ENCODE peak calls at places on chromosomes 5 and 9, in four cellular contexts. One of them, this sample, is unnamed.

GRCh38 chr5:102792705-102793104 is 37.6 kb downstream of the PAM start:
- DNase-seq in stomach: no peak
- DNase-seq in astrocyte of the spinal cord: no peak
- DNase-seq in SK-N-SH: no peak
- DNase-seq in this sample: no peak

GRCh38 chr9:119961774-119962408 is 592.7 kb upstream of the BRINP1 start:
- DNase-seq in stomach: peak
- DNase-seq in astrocyte of the spinal cord: peak
- DNase-seq in SK-N-SH: peak
- DNase-seq in this sample: no peak

GRCh38 chr9:32644698-32645097 is 9.2 kb upstream of the TAF1L start:
- DNase-seq in stomach: no peak
- DNase-seq in astrocyte of the spinal cord: peak
- DNase-seq in SK-N-SH: no peak
- DNase-seq in this sample: peak

GRCh38 chr5:117947121-117947520 is 1041.2 kb downstream of the DTWD2 start:
- DNase-seq in stomach: no peak
- DNase-seq in astrocyte of the spinal cord: no peak
- DNase-seq in SK-N-SH: no peak
- DNase-seq in this sample: no peak

GRCh38 chr5:84130006-84130580 is 254.6 kb downstream of the EDIL3 start:
- DNase-seq in stomach: no peak
- DNase-seq in astrocyte of the spinal cord: no peak
- DNase-seq in SK-N-SH: no peak
- DNase-seq in this sample: no peak

GRCh38 chr5:142201471-142201887 is 92.9 kb downstream of the NDFIP1 start:
- DNase-seq in stomach: no peak
- DNase-seq in astrocyte of the spinal cord: peak
- DNase-seq in SK-N-SH: no peak
- DNase-seq in this sample: peak

GRCh38 chr5:777756-778161 is 6.8 kb downstream of the ZDHHC11B start:
- DNase-seq in stomach: no peak
- DNase-seq in astrocyte of the spinal cord: no peak
- DNase-seq in SK-N-SH: peak
- DNase-seq in this sample: no peak

GRCh38 chr5:109688647-109688998 is 1.1 kb upstream of the MAN2A1 start:
- DNase-seq in stomach: no peak
- DNase-seq in astrocyte of the spinal cord: peak
- DNase-seq in SK-N-SH: no peak
- DNase-seq in this sample: no peak

GRCh38 chr9:93196095-93197055 is 12.4 kb downstream of the WNK2 start:
- DNase-seq in stomach: no peak
- DNase-seq in astrocyte of the spinal cord: no peak
- DNase-seq in SK-N-SH: no peak
- DNase-seq in this sample: no peak

GRCh38 chr5:95619518-95620029 is 313 bp upstream of the GPR150 start:
- DNase-seq in stomach: no peak
- DNase-seq in astrocyte of the spinal cord: no peak
- DNase-seq in SK-N-SH: no peak
- DNase-seq in this sample: no peak

GRCh38 chr9:92438900-92439526 is 14.7 kb upstream of the OMD start:
- DNase-seq in stomach: no peak
- DNase-seq in astrocyte of the spinal cord: peak
- DNase-seq in SK-N-SH: peak
- DNase-seq in this sample: no peak

GRCh38 chr5:74017112-74017511 is 391.1 kb downstream of the ARHGEF28 start:
- DNase-seq in stomach: no peak
- DNase-seq in astrocyte of the spinal cord: no peak
- DNase-seq in SK-N-SH: no peak
- DNase-seq in this sample: no peak

GRCh38 chr5:7755958-7756357 is 95.0 kb downstream of the CFAP90 start:
- DNase-seq in stomach: no peak
- DNase-seq in astrocyte of the spinal cord: no peak
- DNase-seq in SK-N-SH: no peak
- DNase-seq in this sample: no peak

GRCh38 chr5:5704352-5704751 is 281.9 kb downstream of the ICE1 start:
- DNase-seq in stomach: no peak
- DNase-seq in astrocyte of the spinal cord: no peak
- DNase-seq in SK-N-SH: no peak
- DNase-seq in this sample: no peak

GRCh38 chr5:5700549-5700948 is 278.1 kb downstream of the ICE1 start:
- DNase-seq in stomach: no peak
- DNase-seq in astrocyte of the spinal cord: no peak
- DNase-seq in SK-N-SH: no peak
- DNase-seq in this sample: no peak

GRCh38 chr5:5695266-5695665 is 272.8 kb downstream of the ICE1 start:
- DNase-seq in stomach: no peak
- DNase-seq in astrocyte of the spinal cord: no peak
- DNase-seq in SK-N-SH: no peak
- DNase-seq in this sample: no peak

GRCh38 chr5:5702934-5703333 is 280.5 kb downstream of the ICE1 start:
- DNase-seq in stomach: no peak
- DNase-seq in astrocyte of the spinal cord: no peak
- DNase-seq in SK-N-SH: no peak
- DNase-seq in this sample: no peak

GRCh38 chr5:5699062-5699461 is 276.6 kb downstream of the ICE1 start:
- DNase-seq in stomach: no peak
- DNase-seq in astrocyte of the spinal cord: no peak
- DNase-seq in SK-N-SH: no peak
- DNase-seq in this sample: no peak
- TF ChIP-seq CTCF in stomach: no peak
- TF ChIP-seq CTCF in astrocyte of the spinal cord: no peak
- TF ChIP-seq CTCF in SK-N-SH: no peak
- TF ChIP-seq CTCF in this sample: no peak

GRCh38 chr9:137198748-137199276 is 1.7 kb downstream of the TPRN start:
- DNase-seq in stomach: peak
- DNase-seq in astrocyte of the spinal cord: no peak
- DNase-seq in SK-N-SH: no peak
- DNase-seq in this sample: no peak

GRCh38 chr9:137199411-137200121 is 975 bp downstream of the TPRN start:
- DNase-seq in stomach: no peak
- DNase-seq in astrocyte of the spinal cord: peak
- DNase-seq in SK-N-SH: no peak
- DNase-seq in this sample: no peak

GRCh38 chr9:137200311-137201204 is at the start of gene TPRN:
- DNase-seq in stomach: peak
- DNase-seq in astrocyte of the spinal cord: peak
- DNase-seq in SK-N-SH: peak
- DNase-seq in this sample: peak

GRCh38 chr9:137195525-137196220 is 4.9 kb downstream of the TPRN start:
- DNase-seq in stomach: peak
- DNase-seq in astrocyte of the spinal cord: no peak
- DNase-seq in SK-N-SH: no peak
- DNase-seq in this sample: no peak

GRCh38 chr9:137198051-137198747 is 2.3 kb downstream of the TPRN start:
- DNase-seq in stomach: peak
- DNase-seq in astrocyte of the spinal cord: no peak
- DNase-seq in SK-N-SH: no peak
- DNase-seq in this sample: no peak
- H3K4me3 ChIP-seq in stomach: peak
- H3K4me3 ChIP-seq in astrocyte of the spinal cord: no peak
- H3K4me3 ChIP-seq in SK-N-SH: no peak
- H3K4me3 ChIP-seq in this sample: peak

GRCh38 chr9:130453487-130453886 is 8.7 kb downstream of the ASS1 start:
- DNase-seq in stomach: peak
- DNase-seq in astrocyte of the spinal cord: peak
- DNase-seq in SK-N-SH: peak
- DNase-seq in this sample: peak

GRCh38 chr9:130451004-130451390 is 6.2 kb downstream of the ASS1 start:
- DNase-seq in stomach: no peak
- DNase-seq in astrocyte of the spinal cord: no peak
- DNase-seq in SK-N-SH: no peak
- DNase-seq in this sample: no peak

GRCh38 chr9:130452835-130453234 is 8.1 kb downstream of the ASS1 start:
- DNase-seq in stomach: no peak
- DNase-seq in astrocyte of the spinal cord: no peak
- DNase-seq in SK-N-SH: no peak
- DNase-seq in this sample: no peak

GRCh38 chr9:130450344-130451003 is 5.7 kb downstream of the ASS1 start:
- DNase-seq in stomach: peak
- DNase-seq in astrocyte of the spinal cord: no peak
- DNase-seq in SK-N-SH: no peak
- DNase-seq in this sample: no peak

GRCh38 chr9:130451509-130452388 is 7.0 kb downstream of the ASS1 start:
- DNase-seq in stomach: peak
- DNase-seq in astrocyte of the spinal cord: peak
- DNase-seq in SK-N-SH: peak
- DNase-seq in this sample: peak
- TF ChIP-seq CTCF in stomach: no peak
- TF ChIP-seq CTCF in astrocyte of the spinal cord: peak
- TF ChIP-seq CTCF in SK-N-SH: peak
- TF ChIP-seq CTCF in this sample: peak

GRCh38 chr5:91135475-91136248 is 247.5 kb downstream of the ARRDC3 start:
- DNase-seq in stomach: no peak
- DNase-seq in astrocyte of the spinal cord: no peak
- DNase-seq in SK-N-SH: no peak
- DNase-seq in this sample: no peak

GRCh38 chr5:91129748-91130147 is 253.4 kb downstream of the ARRDC3 start:
- DNase-seq in stomach: no peak
- DNase-seq in astrocyte of the spinal cord: no peak
- DNase-seq in SK-N-SH: no peak
- DNase-seq in this sample: no peak

GRCh38 chr5:91133183-91133582 is 249.9 kb downstream of the ARRDC3 start:
- DNase-seq in stomach: no peak
- DNase-seq in astrocyte of the spinal cord: no peak
- DNase-seq in SK-N-SH: no peak
- DNase-seq in this sample: no peak

GRCh38 chr5:91130759-91131158 is 252.4 kb downstream of the ARRDC3 start:
- DNase-seq in stomach: no peak
- DNase-seq in astrocyte of the spinal cord: no peak
- DNase-seq in SK-N-SH: no peak
- DNase-seq in this sample: no peak

GRCh38 chr5:91132552-91132951 is 250.6 kb downstream of the ARRDC3 start:
- DNase-seq in stomach: no peak
- DNase-seq in astrocyte of the spinal cord: no peak
- DNase-seq in SK-N-SH: no peak
- DNase-seq in this sample: no peak
- H3K4me3 ChIP-seq in stomach: no peak
- H3K4me3 ChIP-seq in astrocyte of the spinal cord: no peak
- H3K4me3 ChIP-seq in SK-N-SH: no peak
- H3K4me3 ChIP-seq in this sample: no peak

DNA sequence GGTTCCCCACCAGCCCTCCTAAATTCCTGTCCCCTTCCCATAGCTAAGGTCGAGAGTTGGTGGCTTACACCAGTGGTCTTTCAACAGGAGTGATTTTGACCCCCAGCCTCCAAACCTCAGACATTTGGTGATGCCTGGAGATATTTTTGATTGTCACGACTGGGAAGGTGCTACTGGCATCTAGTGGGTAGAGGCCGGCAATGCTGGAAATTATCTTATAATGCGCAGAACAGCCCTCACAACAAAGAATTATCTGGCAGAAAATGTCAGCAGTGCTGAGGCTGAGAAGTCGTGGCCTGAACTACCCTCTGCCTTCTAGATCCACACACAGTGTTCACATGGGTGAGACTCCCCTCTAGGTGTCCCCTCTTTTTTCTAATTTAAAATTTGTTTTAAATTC is 69.6 kb downstream of the IL31RA start:
- DNase-seq in stomach: no peak
- DNase-seq in astrocyte of the spinal cord: no peak
- DNase-seq in SK-N-SH: no peak
- DNase-seq in this sample: no peak
- TF ChIP-seq CTCF in stomach: no peak
- TF ChIP-seq CTCF in astrocyte of the spinal cord: peak
- TF ChIP-seq CTCF in SK-N-SH: peak
- TF ChIP-seq CTCF in this sample: peak

GRCh38 chr5:147377685-147378084 is 132.2 kb downstream of the DPYSL3 start:
- DNase-seq in stomach: no peak
- DNase-seq in astrocyte of the spinal cord: no peak
- DNase-seq in SK-N-SH: no peak
- DNase-seq in this sample: no peak

GRCh38 chr5:147381555-147381954 is 128.3 kb downstream of the DPYSL3 start:
- DNase-seq in stomach: no peak
- DNase-seq in astrocyte of the spinal cord: no peak
- DNase-seq in SK-N-SH: no peak
- DNase-seq in this sample: no peak

GRCh38 chr5:147387109-147387508 is 122.8 kb downstream of the DPYSL3 start:
- DNase-seq in stomach: no peak
- DNase-seq in astrocyte of the spinal cord: no peak
- DNase-seq in SK-N-SH: peak
- DNase-seq in this sample: no peak

GRCh38 chr5:147384346-147385193 is 125.3 kb downstream of the DPYSL3 start:
- DNase-seq in stomach: no peak
- DNase-seq in astrocyte of the spinal cord: no peak
- DNase-seq in SK-N-SH: peak
- DNase-seq in this sample: no peak

GRCh38 chr5:147382776-147383175 is 127.1 kb downstream of the DPYSL3 start:
- DNase-seq in stomach: no peak
- DNase-seq in astrocyte of the spinal cord: no peak
- DNase-seq in SK-N-SH: no peak
- DNase-seq in this sample: no peak
- H3K4me3 ChIP-seq in stomach: no peak
- H3K4me3 ChIP-seq in astrocyte of the spinal cord: no peak
- H3K4me3 ChIP-seq in SK-N-SH: no peak
- H3K4me3 ChIP-seq in this sample: peak

GRCh38 chr5:150043657-150044333 is 42.6 kb downstream of the CSF1R start:
- DNase-seq in stomach: no peak
- DNase-seq in astrocyte of the spinal cord: no peak
- DNase-seq in SK-N-SH: no peak
- DNase-seq in this sample: no peak

GRCh38 chr5:150044334-150044681 is 42.0 kb downstream of the CSF1R start:
- DNase-seq in stomach: no peak
- DNase-seq in astrocyte of the spinal cord: peak
- DNase-seq in SK-N-SH: no peak
- DNase-seq in this sample: peak

GRCh38 chr5:150044712-150045111 is 41.6 kb downstream of the CSF1R start:
- DNase-seq in stomach: no peak
- DNase-seq in astrocyte of the spinal cord: no peak
- DNase-seq in SK-N-SH: no peak
- DNase-seq in this sample: no peak

GRCh38 chr5:150046031-150046430 is 40.3 kb downstream of the CSF1R start:
- DNase-seq in stomach: no peak
- DNase-seq in astrocyte of the spinal cord: no peak
- DNase-seq in SK-N-SH: no peak
- DNase-seq in this sample: no peak

GRCh38 chr5:150045512-150045911 is 40.8 kb downstream of the CSF1R start:
- DNase-seq in stomach: no peak
- DNase-seq in astrocyte of the spinal cord: no peak
- DNase-seq in SK-N-SH: no peak
- DNase-seq in this sample: no peak
- TF ChIP-seq CTCF in stomach: no peak
- TF ChIP-seq CTCF in astrocyte of the spinal cord: peak
- TF ChIP-seq CTCF in SK-N-SH: peak
- TF ChIP-seq CTCF in this sample: peak

DNA sequence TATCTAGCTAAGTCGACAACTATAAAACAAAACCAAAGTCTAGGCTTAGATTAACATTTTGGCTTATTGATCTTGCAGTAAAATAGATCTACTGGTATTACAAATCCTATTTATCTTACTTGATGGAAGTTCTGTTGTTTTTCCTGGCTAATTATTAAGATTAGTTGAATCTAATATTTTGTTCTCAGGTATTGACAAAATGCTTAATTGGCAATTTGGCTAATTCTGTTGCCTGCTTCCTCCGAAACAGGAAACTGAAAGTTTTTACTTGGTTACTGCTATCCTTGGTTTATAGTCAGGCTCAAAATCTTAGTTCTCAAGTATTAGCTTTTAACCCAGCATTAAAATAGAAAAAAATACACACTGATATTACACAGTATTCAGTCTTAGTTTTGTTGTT is 820.5 kb downstream of the NR2F1-AS1 start:
- DNase-seq in stomach: no peak
- DNase-seq in astrocyte of the spinal cord: no peak
- DNase-seq in SK-N-SH: no peak
- DNase-seq in this sample: no peak
- H3K4me3 ChIP-seq in stomach: no peak
- H3K4me3 ChIP-seq in astrocyte of the spinal cord: no peak
- H3K4me3 ChIP-seq in SK-N-SH: no peak
- H3K4me3 ChIP-seq in this sample: no peak